ENCODE peak calls at places on chromosome 20, in five cellular contexts. G is GM12878, S is H1, Y is HepG2, H is NT2/D1. Q is an unnamed sample.

GRCh38 chr20:2459981-2460751 is 10.4 kb downstream of the SNRPB start:
- DNase-seq in Y (no peak), H (no peak), S (no peak), G (no peak), Q (no peak)

GRCh38 chr20:33443512-33444239 is at the start of gene SNTA1:
- DNase-seq in S (peak; percentile 77), Y (peak; percentile 92), H (peak; percentile 65), G (no peak), Q (peak; percentile 98)

GRCh38 chr20:63033635-63034510 is 27.1 kb upstream of the BHLHE23 start:
- DNase-seq in S (no peak), Y (no peak), G (no peak), H (no peak), Q (no peak)

GRCh38 chr20:32473231-32474008 is 111.7 kb downstream of the NOL4L start:
- DNase-seq in S (no peak), Y (peak; percentile 94), H (no peak), G (no peak), Q (no peak)

GRCh38 chr20:15005300-15005986 is 668.0 kb upstream of the FLRT3 start:
- DNase-seq in H (no peak), S (no peak), Y (peak; percentile 58), G (no peak), Q (no peak)

GRCh38 chr20:11814276-11814675 is 103.4 kb upstream of the BTBD3 start:
- DNase-seq in G (no peak), S (no peak), H (no peak), Y (no peak), Q (no peak)

GRCh38 chr20:47456952-47457724 is 44.5 kb upstream of the NCOA3 start:
- DNase-seq in H (no peak), S (no peak), Y (no peak), G (no peak), Q (no peak)

GRCh38 chr20:34571753-34572152 is 13.2 kb downstream of the MAP1LC3A start:
- DNase-seq in Y (no peak), S (no peak), H (no peak), G (no peak), Q (no peak)

GRCh38 chr20:35497780-35498189 is 31.7 kb downstream of the C20orf173 start:
- DNase-seq in Y (no peak), G (no peak), S (no peak), H (no peak), Q (no peak)

GRCh38 chr20:37475258-37475657 is 45.8 kb upstream of the NNAT start:
- DNase-seq in S (no peak), G (no peak), Y (no peak), H (no peak), Q (no peak)

GRCh38 chr20:38181207-38181693 is 16.2 kb upstream of the TGM2 start:
- DNase-seq in H (no peak), G (peak; percentile 62), S (no peak), Y (no peak), Q (no peak)

GRCh38 chr20:37986873-37987601 is 46.2 kb downstream of the TTI1 start:
- DNase-seq in Y (peak; percentile 80), S (no peak), G (no peak), H (no peak), Q (no peak)

GRCh38 chr20:300345-300744 is 3.0 kb downstream of the ZCCHC3 start:
- DNase-seq in H (no peak), Y (no peak), G (no peak), S (no peak), Q (no peak)

GRCh38 chr20:11660673-11661072 is 257.0 kb upstream of the BTBD3 start:
- DNase-seq in S (no peak), Y (no peak), H (no peak), G (no peak), Q (no peak)

GRCh38 chr20:38985603-38986170 is 23.5 kb downstream of the DHX35 start:
- DNase-seq in Y (peak; percentile 73), H (no peak), G (peak; percentile 20), S (no peak), Q (no peak)

GRCh38 chr20:57476073-57476526 is 48.8 kb downstream of the CTCFL start:
- DNase-seq in G (peak; percentile 67), S (no peak), H (no peak), Y (no peak), Q (no peak)

GRCh38 chr20:21490105-21490504 is 23.8 kb downstream of the NKX2-2 start:
- DNase-seq in G (no peak), Y (no peak), S (no peak), H (no peak), Q (no peak)

GRCh38 chr20:57266251-57267157 is at the start of gene BMP7:
- DNase-seq in G (no peak), S (no peak), Y (no peak), H (no peak), Q (peak; percentile 60)

GRCh38 chr20:3749689-3750639 is 17.5 kb downstream of the HSPA12B start:
- DNase-seq in G (no peak), S (peak; percentile 46), Y (peak; percentile 56), H (no peak), Q (peak; percentile 66)

GRCh38 chr20:41734506-41734945 is 116.3 kb upstream of the CHD6 start:
- DNase-seq in S (peak; percentile 21), Y (peak; percentile 75), G (no peak), H (peak; percentile 54), Q (peak; percentile 70)

GRCh38 chr20:50694379-50695143 is 3.2 kb upstream of the RIPOR3 start:
- DNase-seq in G (no peak), Y (peak; percentile 47), S (no peak), H (no peak), Q (no peak)

GRCh38 chr20:37382539-37383120 is 36.7 kb downstream of the SRC start:
- DNase-seq in S (no peak), G (no peak), Y (no peak), H (no peak), Q (no peak)

GRCh38 chr20:48983423-48984400 is 62.2 kb downstream of the ARFGEF2 start:
- DNase-seq in G (no peak), Y (no peak), S (no peak), H (no peak), Q (no peak)

GRCh38 chr20:53386186-53386681 is 207.4 kb downstream of the ZNF217 start:
- DNase-seq in G (no peak), S (no peak), H (no peak), Y (no peak), Q (no peak)

GRCh38 chr20:1912056-1912455 is 16.8 kb downstream of the SIRPA start:
- DNase-seq in S (no peak), H (no peak), G (no peak), Y (no peak), Q (no peak)

GRCh38 chr20:39532205-39532604 is 570.1 kb downstream of the DHX35 start:
- DNase-seq in Y (no peak), H (no peak), G (no peak), S (no peak), Q (no peak)

GRCh38 chr20:20695250-20695816 is 17.1 kb downstream of the RALGAPA2 start:
- DNase-seq in S (no peak), Y (peak; percentile 82), G (no peak), H (no peak), Q (no peak)

GRCh38 chr20:16607364-16608264 is 34.4 kb upstream of the KIF16B start:
- DNase-seq in Y (peak; percentile 37), G (no peak), S (no peak), H (no peak), Q (peak; percentile 40)

GRCh38 chr20:23078994-23079364 is 7.1 kb downstream of the CD93 start:
- DNase-seq in H (no peak), S (peak; percentile 19), Y (peak; percentile 16), G (no peak), Q (peak; percentile 39)

GRCh38 chr20:39019805-39020325 is 57.7 kb downstream of the DHX35 start:
- DNase-seq in Y (no peak), G (peak; percentile 79), H (no peak), S (no peak), Q (no peak)

GRCh38 chr20:58026361-58026760 is 202.1 kb downstream of the ANKRD60 start:
- DNase-seq in H (no peak), G (no peak), Y (no peak), S (no peak), Q (no peak)

GRCh38 chr20:3461191-3461874 is 9.5 kb upstream of the ATRN start:
- DNase-seq in Y (no peak), G (no peak), S (no peak), H (no peak), Q (no peak)

GRCh38 chr20:53866787-53867740 is 203.3 kb downstream of the BCAS1 start:
- DNase-seq in G (peak; percentile 86), S (no peak), Y (peak; percentile 82), H (peak; percentile 48), Q (no peak)

GRCh38 chr20:44143896-44144295 is 43.1 kb downstream of the JPH2 start:
- DNase-seq in G (no peak), Y (no peak), S (no peak), H (no peak), Q (no peak)

GRCh38 chr20:44145131-44145770 is 41.7 kb downstream of the JPH2 start:
- DNase-seq in G (no peak), H (no peak), Y (no peak), S (no peak), Q (no peak)

GRCh38 chr20:44138859-44139258 is 48.1 kb downstream of the JPH2 start:
- DNase-seq in H (no peak), S (no peak), G (no peak), Y (no peak), Q (no peak)

GRCh38 chr20:44141873-44142272 is 45.1 kb downstream of the JPH2 start:
- DNase-seq in S (no peak), G (no peak), H (no peak), Y (no peak), Q (no peak)

DNA sequence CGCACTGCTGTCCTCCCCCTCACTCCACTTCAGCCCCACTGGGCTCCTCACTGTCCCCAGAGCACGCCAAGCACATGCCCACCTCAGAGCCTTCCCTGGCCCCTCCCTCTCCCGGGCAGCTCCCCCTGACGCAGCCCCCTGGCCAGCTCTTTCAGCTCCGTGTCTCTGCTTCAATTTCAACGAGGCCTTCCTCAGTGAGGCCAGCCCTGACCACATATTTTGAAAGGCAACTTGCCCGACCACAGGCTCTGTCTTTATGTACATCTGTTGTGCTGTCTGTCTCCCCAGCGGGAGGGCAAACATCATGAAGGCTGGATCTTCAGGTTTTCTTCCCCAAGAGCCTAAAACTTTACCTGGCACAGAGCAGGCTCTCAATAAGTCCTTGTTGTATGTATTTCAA is 44.6 kb downstream of the JPH2 start:
- DNase-seq in H (no peak), Y (no peak), S (no peak), G (no peak), Q (no peak)
- TF ChIP-seq SUZ12 in H (no peak), Y (no peak), S (no peak), G (no peak), Q (no peak)

DNA sequence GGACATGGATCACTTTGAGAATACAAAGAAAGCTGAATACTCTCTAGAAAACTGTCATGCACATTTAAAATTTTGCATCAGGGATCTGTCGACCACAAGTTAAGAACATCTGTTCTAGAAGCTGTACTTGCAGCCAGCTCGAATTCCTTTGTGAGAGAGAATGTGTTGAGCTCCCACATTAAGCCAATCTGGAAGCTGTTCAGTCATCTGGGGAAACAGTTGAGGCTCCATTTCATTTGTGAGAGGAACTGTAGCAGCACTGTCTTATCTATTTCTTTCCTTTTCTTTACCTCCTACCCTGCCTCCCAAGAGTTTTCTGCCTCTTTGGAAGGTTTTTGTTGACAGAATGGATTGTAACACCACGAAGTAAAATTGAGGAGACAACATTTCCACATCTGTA is 50.8 kb downstream of the KAT14 start:
- DNase-seq in G (no peak), Y (no peak), H (no peak), S (no peak), Q (no peak)
- TF ChIP-seq SUZ12 in G (no peak), Y (no peak), H (no peak), S (no peak), Q (no peak)

GRCh38 chr20:6169251-6169650 is 46.4 kb upstream of the FERMT1 start:
- DNase-seq in H (no peak), S (no peak), G (no peak), Y (peak; percentile 15), Q (no peak)
- TF ChIP-seq SUZ12 in H (no peak), S (no peak), G (no peak), Y (no peak), Q (no peak)

GRCh38 chr20:45873409-45874116 is 7.5 kb upstream of the ZSWIM1 start:
- DNase-seq in H (no peak), S (no peak), Y (no peak), G (no peak), Q (no peak)
- TF ChIP-seq SUZ12 in H (no peak), S (no peak), Y (no peak), G (no peak), Q (no peak)